ENCODE peak calls at places on chromosomes 6 and 20, in seven cellular contexts. F, O, G, R, P, D and N are unnamed samples.

GRCh38 chr6:12344949-12345693 is 55.0 kb downstream of the EDN1 start:
- DNase-seq in F (no peak), G (no peak), D (no peak), R (no peak), O (no peak), P (peak; percentile 64), N (no peak)

GRCh38 chr20:63622732-63623131 is 4.2 kb downstream of the GMEB2 start:
- DNase-seq in O (no peak), R (no peak), D (no peak), P (no peak), G (no peak), F (no peak), N (no peak)

GRCh38 chr6:4610256-4610655 is 165.9 kb upstream of the CDYL start:
- DNase-seq in O (no peak), R (peak; percentile 32), P (no peak), D (no peak), G (peak; percentile 95), F (peak; percentile 92), N (peak; percentile 33)

GRCh38 chr6:151442359-151442758 is 9.6 kb downstream of the RMND1 start:
- DNase-seq in O (no peak), R (no peak), G (no peak), P (no peak), F (no peak), D (no peak), N (no peak)

GRCh38 chr6:130320908-130321307 is 44.9 kb upstream of the TMEM200A start:
- DNase-seq in D (no peak), P (no peak), R (no peak), G (no peak), O (no peak), F (no peak), N (no peak)

GRCh38 chr6:158376650-158377081 is 64.4 kb downstream of the TULP4 start:
- DNase-seq in G (no peak), P (peak; percentile 21), O (no peak), D (peak; percentile 37), R (peak; percentile 78), F (no peak), N (no peak)

GRCh38 chr6:12060780-12061619 is 48.9 kb downstream of the HIVEP1 start:
- DNase-seq in G (peak; percentile 75), D (no peak), O (peak; percentile 54), R (no peak), P (peak; percentile 56), F (peak; percentile 22), N (peak; percentile 38)

GRCh38 chr6:149683256-149683860 is 34.5 kb downstream of the LATS1 start:
- DNase-seq in F (no peak), O (no peak), R (no peak), G (peak; percentile 34), D (no peak), P (no peak), N (peak; percentile 33)

GRCh38 chr6:5752282-5752681 is 254.4 kb downstream of the NRN1 start:
- DNase-seq in D (peak; percentile 46), P (no peak), G (peak; percentile 80), F (peak; percentile 45), R (peak; percentile 81), O (no peak), N (no peak)

GRCh38 chr6:16354692-16355091 is 116.3 kb downstream of the GMPR start:
- DNase-seq in D (no peak), O (no peak), G (peak; percentile 64), R (no peak), P (no peak), F (no peak), N (no peak)

GRCh38 chr6:71123051-71123450 is 165.6 kb upstream of the OGFRL1 start:
- DNase-seq in P (no peak), O (no peak), F (peak; percentile 65), R (no peak), G (peak; percentile 81), D (no peak), N (no peak)

GRCh38 chr6:90922323-90922722 is 335.5 kb upstream of the MAP3K7 start:
- DNase-seq in G (no peak), F (no peak), P (no peak), D (no peak), R (no peak), O (no peak), N (no peak)

GRCh38 chr6:8905647-8906231 is 470.4 kb upstream of the SLC35B3 start:
- DNase-seq in R (no peak), P (peak; percentile 11), G (no peak), F (no peak), O (no peak), D (no peak), N (peak; percentile 3)

GRCh38 chr6:102679844-102680243 is 1286.3 kb downstream of the GRIK2 start:
- DNase-seq in F (no peak), O (no peak), R (no peak), P (no peak), D (no peak), G (no peak), N (no peak)

GRCh38 chr6:37525460-37526357 is 26.0 kb upstream of the CCDC167 start:
- DNase-seq in F (no peak), O (no peak), R (no peak), G (peak; percentile 35), D (no peak), P (no peak), N (no peak)

GRCh38 chr20:62590301-62591121 is 51.8 kb upstream of the SLCO4A1 start:
- DNase-seq in F (peak; percentile 20), O (peak; percentile 70), G (peak; percentile 9), R (peak; percentile 50), D (no peak), P (peak; percentile 40), N (peak; percentile 22)

GRCh38 chr20:49699200-49699992 is 14.3 kb downstream of the B4GALT5 start:
- DNase-seq in D (no peak), O (no peak), G (peak; percentile 66), R (peak; percentile 60), F (no peak), P (no peak), N (no peak)

GRCh38 chr20:8662433-8662954 is 406.4 kb upstream of the PLCB4 start:
- DNase-seq in O (no peak), F (no peak), G (no peak), R (no peak), D (no peak), P (no peak), N (no peak)

GRCh38 chr20:8664778-8665177 is 404.1 kb upstream of the PLCB4 start:
- DNase-seq in F (no peak), O (no peak), R (no peak), G (no peak), D (no peak), P (no peak), N (no peak)

GRCh38 chr20:8661229-8662023 is 407.5 kb upstream of the PLCB4 start:
- DNase-seq in F (no peak), P (no peak), G (no peak), D (no peak), R (no peak), O (no peak), N (no peak)

GRCh38 chr20:8667306-8667705 is 401.6 kb upstream of the PLCB4 start:
- DNase-seq in F (no peak), P (no peak), D (no peak), O (no peak), G (no peak), R (no peak), N (no peak)

DNA sequence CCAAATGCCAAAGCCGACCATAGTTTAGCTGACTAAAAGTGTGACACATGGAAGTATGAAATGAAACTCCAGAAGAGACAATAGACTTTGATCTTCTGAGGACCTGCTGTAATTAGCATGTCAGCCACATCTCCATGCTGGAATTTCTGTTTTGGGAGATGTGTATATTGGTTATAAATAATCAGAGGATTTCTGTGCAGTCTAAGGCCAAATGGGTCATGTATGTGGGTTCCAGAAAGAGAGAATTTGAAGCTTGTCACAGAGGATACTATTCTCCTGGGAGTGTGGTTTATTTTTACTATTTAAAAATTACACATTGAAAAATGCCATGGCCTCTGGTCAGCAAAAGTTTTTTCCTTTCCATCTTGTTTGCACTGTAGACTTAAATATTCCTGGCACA is 405.5 kb upstream of the PLCB4 start:
- DNase-seq in O (no peak), F (no peak), D (no peak), R (no peak), P (no peak), G (no peak), N (no peak)
- H3K4me3 ChIP-seq in O (no peak overlapping the region), F (no peak overlapping the region), D (no peak overlapping the region), R (no peak overlapping the region), P (no peak overlapping the region), G (no peak overlapping the region), N (no peak overlapping the region)

GRCh38 chr6:96631248-96631647 is 68.3 kb downstream of the FHL5 start:
- DNase-seq in P (no peak), O (no peak), G (peak; percentile 6), R (no peak), D (no peak), F (no peak), N (no peak)

GRCh38 chr6:96620851-96621250 is 57.9 kb downstream of the FHL5 start:
- DNase-seq in O (no peak), P (no peak), D (no peak), G (no peak), R (no peak), F (no peak), N (no peak)

GRCh38 chr6:96624957-96625356 is 62.0 kb downstream of the FHL5 start:
- DNase-seq in F (no peak), G (no peak), R (no peak), O (no peak), D (no peak), P (no peak), N (no peak)

GRCh38 chr6:96621983-96622382 is 59.1 kb downstream of the FHL5 start:
- DNase-seq in P (no peak), D (no peak), O (no peak), F (no peak), G (no peak), R (no peak), N (no peak)

GRCh38 chr6:96626749-96627353 is 63.9 kb downstream of the FHL5 start:
- DNase-seq in R (peak; percentile 1), D (peak; percentile 5), G (peak; percentile 77), O (no peak), F (peak; percentile 23), P (no peak), N (peak; percentile 13)
- TF ChIP-seq CTCF in R (peak; percentile 3), D (peak; percentile 9), G (peak; percentile 50), O (peak; percentile 50), F (peak; percentile 9), P (peak; percentile 49), N (peak; percentile 41)

DNA sequence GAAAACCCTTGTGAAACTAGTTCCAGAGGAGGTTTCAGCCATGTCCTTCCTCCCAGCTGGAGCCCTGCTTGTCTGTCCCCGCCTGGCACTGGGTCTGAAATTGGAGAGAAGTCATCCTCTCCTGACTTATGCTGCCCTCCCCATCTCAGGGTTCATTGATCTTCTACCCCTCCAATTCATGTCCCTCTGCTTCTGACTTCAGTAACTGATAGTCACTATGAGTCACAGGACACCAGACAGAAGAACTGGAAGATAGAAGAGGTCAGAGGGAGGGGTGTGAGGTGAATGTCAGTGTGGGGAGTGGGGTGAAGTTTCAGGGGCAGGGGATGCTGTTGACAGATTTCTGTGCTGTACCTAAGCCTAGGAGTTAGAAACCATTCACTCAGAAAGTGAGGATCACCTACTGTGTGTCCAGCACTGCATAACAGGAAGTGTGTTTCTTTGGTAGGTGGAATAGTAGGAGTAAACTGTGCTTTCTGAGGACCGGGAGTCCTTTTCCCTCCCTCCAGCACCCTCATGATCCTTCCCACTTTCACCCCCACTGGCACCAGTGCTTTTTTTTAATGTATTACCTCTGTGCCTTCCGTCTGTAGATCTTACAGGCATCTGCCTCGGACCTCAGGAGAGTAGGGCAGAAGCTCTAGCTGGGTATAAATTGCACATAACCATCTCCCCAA is 627 bp upstream of the RPP21 start:
- DNase-seq in D (no peak), F (no peak), O (peak; percentile 20), P (no peak), R (no peak), G (no peak), N (no peak)
- H3K4me3 ChIP-seq in D (no peak overlapping the region), F (peak overlapping the region; percentile 83), O (no peak overlapping the region), P (no peak overlapping the region), R (no peak overlapping the region), G (peak overlapping the region; percentile 95), N (peak overlapping the region; percentile 91)

GRCh38 chr6:19837511-19838441 is 606 bp downstream of the ID4 start:
- DNase-seq in O (no peak), R (peak; percentile 27), G (peak; percentile 46), P (peak; percentile 43), F (no peak), D (no peak), N (no peak)
- TF ChIP-seq CTCF in O (no peak), R (no peak), G (no peak), P (no peak), F (no peak), D (no peak), N (no peak)